ENCODE peak calls at places on chromosomes 16 and 17, in four cellular contexts. S is neural progenitor cell, G is fibroblast of lung, U is IMR-90. A is an unnamed sample.

GRCh38 chr16:22092143-22092933 is at the start of gene VWA3A:
- DNase-seq in S (peak; percentile 74), G (peak; percentile 58), U (peak; percentile 64), A (no peak)

GRCh38 chr16:72824761-72825160 is 223.2 kb downstream of the ZFHX3 start:
- DNase-seq in S (no peak), G (no peak), U (no peak), A (no peak)

GRCh38 chr17:44220211-44221071 is 966 bp upstream of the UBTF start:
- DNase-seq in S (peak; percentile 71), G (peak; percentile 64), U (peak; percentile 44), A (no peak)

GRCh38 chr16:1877804-1878203 is 5.8 kb upstream of the MEIOB start:
- DNase-seq in S (no peak), G (no peak), U (no peak), A (no peak)

GRCh38 chr16:28880955-28881354 is 2.7 kb downstream of the ATP2A1 start:
- DNase-seq in S (no peak), G (no peak), U (no peak), A (no peak)

GRCh38 chr16:13376174-13376573 is 474.8 kb downstream of the SHISA9 start:
- DNase-seq in S (no peak), G (no peak), U (no peak), A (no peak)

GRCh38 chr16:75007443-75007842 is 8.6 kb downstream of the ZNRF1 start:
- DNase-seq in S (no peak), G (no peak), U (no peak), A (no peak)

GRCh38 chr17:4877089-4877488 is 22.2 kb upstream of the C17orf107 start:
- DNase-seq in S (no peak), G (no peak), U (no peak), A (no peak)

GRCh38 chr16:61993076-61993475 is 43.2 kb downstream of the CDH8 start:
- DNase-seq in S (no peak), G (no peak), U (no peak), A (no peak)

GRCh38 chr16:22326771-22327445 is 29.7 kb downstream of the POLR3E start:
- DNase-seq in S (no peak), G (no peak), U (no peak), A (no peak)

GRCh38 chr16:84391151-84391873 is 23.0 kb downstream of the ATP2C2 start:
- DNase-seq in S (no peak), G (peak; percentile 43), U (peak; percentile 46), A (no peak)

GRCh38 chr17:16930571-16931317 is 41.2 kb downstream of the TNFRSF13B start:
- DNase-seq in S (no peak), G (no peak), U (no peak), A (no peak)

GRCh38 chr17:29347831-29348281 is 42.3 kb upstream of the TAOK1 start:
- DNase-seq in S (no peak), G (peak; percentile 51), U (no peak), A (no peak)

GRCh38 chr17:6259899-6260298 is 175.0 kb downstream of the AIPL1 start:
- DNase-seq in S (no peak), G (no peak), U (no peak), A (no peak)

GRCh38 chr17:77635176-77635575 is 323.3 kb upstream of the TNRC6C start:
- DNase-seq in S (peak; percentile 50), G (no peak), U (no peak), A (no peak)

GRCh38 chr16:87678618-87679017 is 76.3 kb downstream of the JPH3 start:
- DNase-seq in S (no peak), G (no peak), U (no peak), A (no peak)
- H4K20me1 ChIP-seq in S (peaks cover 18% of the 10 kb centered on the region), G (no peaks in the 10 kb centered on the region), U (no peaks in the 10 kb centered on the region), A (no peaks in the 10 kb centered on the region)

GRCh38 chr17:43006639-43007551 is at the start of gene IFI35:
- DNase-seq in S (peak; percentile 65), G (peak; percentile 85), U (peak; percentile 82), A (peak; percentile 42)

GRCh38 chr17:43013296-43013695 is 6.7 kb downstream of the IFI35 start:
- DNase-seq in S (no peak), G (no peak), U (no peak), A (no peak)

GRCh38 chr17:43014020-43014615 is 7.5 kb downstream of the IFI35 start:
- DNase-seq in S (no peak), G (no peak), U (no peak), A (no peak)

GRCh38 chr17:43011728-43012472 is 5.3 kb downstream of the IFI35 start:
- DNase-seq in S (no peak), G (no peak), U (no peak), A (no peak)

DNA sequence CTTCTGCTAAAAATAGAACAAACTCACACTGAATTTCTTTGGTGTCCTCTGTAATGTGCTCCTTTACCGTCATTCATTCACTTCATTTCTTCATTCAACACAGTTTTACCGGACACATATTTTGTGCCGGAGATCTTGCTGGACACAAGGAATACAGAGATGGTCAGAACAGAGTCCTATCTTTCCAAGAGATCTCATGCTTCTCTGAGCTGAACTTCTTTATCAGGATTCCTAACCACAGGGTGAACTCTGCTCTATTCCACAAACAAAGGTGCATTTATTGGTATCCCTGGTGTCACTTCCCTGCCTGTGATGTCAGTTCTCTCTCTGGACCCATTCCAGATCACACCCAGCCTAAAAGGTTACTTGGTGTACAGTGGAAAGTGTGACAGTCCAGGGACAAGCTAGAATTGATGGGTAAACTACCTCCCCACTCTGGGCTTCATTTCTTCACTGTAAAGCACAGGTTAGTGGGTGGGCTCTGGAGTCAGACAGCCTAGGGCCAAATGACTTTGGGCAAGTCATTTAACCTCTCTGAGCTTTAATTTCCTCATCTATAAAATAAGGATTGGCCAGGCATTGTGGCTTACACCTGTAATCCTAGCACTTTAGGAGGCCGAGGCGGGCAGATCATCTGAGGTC is 4.2 kb downstream of the IFI35 start:
- DNase-seq in S (no peak), G (no peak), U (no peak), A (peak; percentile 71)
- H4K20me1 ChIP-seq in S (no peaks in the 10 kb centered on the region), G (no peaks in the 10 kb centered on the region), U (peaks cover 2% of the 10 kb centered on the region), A (no peaks in the 10 kb centered on the region)

GRCh38 chr16:682493-683395 is 1.4 kb downstream of the JMJD8 start:
- DNase-seq in S (no peak), G (no peak), U (no peak), A (no peak)

GRCh38 chr16:684961-685696 is 995 bp upstream of the JMJD8 start:
- DNase-seq in S (no peak), G (no peak), U (no peak), A (no peak)

GRCh38 chr16:681746-682427 is 1.7 kb downstream of the STUB1 start:
- DNase-seq in S (no peak), G (peak; percentile 32), U (no peak), A (no peak)

GRCh38 chr16:684067-684794 is at the start of gene JMJD8:
- DNase-seq in S (peak; percentile 97), G (peak; percentile 94), U (peak; percentile 92), A (peak; percentile 89)

DNA sequence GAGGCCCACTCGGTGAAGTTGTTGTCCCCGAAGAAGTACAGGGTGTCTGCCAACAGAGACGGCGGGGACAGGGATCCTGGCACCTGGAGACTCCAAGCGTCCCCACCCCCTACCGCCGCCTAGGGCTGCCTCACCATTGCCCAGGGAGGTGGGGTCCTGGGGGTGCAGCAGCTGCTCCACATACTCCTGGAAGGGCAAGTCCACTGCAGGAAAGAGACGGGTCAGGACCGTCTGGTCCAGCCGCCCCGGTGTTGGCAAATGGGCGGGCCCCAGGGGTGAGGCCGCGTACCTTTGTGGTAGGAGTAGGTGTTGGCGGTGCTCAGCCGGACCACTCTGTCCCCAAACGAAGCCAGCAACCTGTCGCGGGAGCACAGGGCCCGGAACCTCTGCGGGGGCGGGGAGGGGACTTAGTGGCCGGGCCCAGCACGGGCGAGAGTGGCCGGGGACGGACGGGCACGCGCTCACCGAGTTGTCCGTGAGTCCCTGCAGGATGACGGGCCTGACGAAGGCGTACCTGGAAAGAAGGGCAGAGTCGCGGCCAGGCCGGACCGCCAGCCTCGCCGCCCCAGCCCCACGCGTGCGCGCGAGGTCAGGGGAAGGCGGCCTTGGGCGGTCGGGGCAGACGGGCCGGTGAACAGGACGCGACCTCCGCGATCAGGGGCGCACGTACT is 603 bp downstream of the JMJD8 start:
- DNase-seq in S (peak; percentile 33), G (no peak), U (no peak), A (no peak)
- H4K20me1 ChIP-seq in S (peaks cover 34% of the 10 kb centered on the region), G (no peaks in the 10 kb centered on the region), U (peaks cover 34% of the 10 kb centered on the region), A (no peaks in the 10 kb centered on the region)

DNA sequence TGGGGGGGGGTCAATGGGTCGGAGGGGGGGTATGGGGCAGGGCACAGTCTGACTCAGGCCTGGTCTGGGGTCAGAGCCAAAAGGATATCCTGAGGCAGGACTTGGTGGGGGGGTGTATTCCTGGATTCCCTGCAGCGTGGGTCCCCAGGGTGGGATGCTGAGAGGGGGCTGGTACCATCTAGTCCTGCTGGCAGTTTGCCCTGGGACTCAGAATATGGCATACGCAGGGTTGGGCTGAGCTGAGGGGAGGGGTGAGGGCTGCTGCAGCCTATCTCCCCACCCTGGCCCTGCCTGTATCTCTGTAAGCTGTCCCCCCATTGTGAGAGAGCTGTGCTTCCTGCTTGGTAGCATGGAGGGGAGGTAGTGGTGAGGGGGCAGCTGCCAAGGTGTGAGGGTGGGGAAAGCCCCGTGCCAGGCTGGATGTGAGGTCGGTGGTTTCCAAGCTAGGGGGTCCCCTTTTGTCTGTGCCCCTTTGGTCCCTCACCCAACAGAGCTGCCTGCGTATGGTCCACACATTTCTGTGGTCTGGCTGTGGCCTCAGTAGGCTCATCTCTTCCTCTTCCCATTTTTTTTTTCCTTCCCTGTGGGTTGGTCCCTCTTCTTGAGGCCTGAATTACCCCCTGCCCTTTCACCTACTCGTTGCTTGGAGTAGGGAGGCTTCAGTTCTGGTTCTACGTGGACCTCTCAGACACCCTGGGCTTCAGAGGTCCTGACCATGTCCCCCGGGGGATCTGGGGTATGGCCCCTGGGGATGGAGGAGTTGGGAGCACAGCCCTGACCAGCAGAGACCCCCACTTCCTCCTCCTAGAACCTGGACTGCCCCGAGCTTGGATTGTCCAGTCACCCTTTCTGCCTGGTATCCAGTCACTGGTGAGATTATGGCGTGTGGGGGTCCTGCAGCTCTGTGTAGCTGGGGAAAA is 15.0 kb downstream of the RARA start:
- DNase-seq in S (no peak), G (peak; percentile 71), U (peak; percentile 44), A (no peak)
- H4K20me1 ChIP-seq in S (peaks cover 78% of the 10 kb centered on the region), G (no peaks in the 10 kb centered on the region), U (peaks cover 73% of the 10 kb centered on the region), A (no peaks in the 10 kb centered on the region)

GRCh38 chr16:89892055-89892630 is 18.8 kb downstream of the TCF25 start:
- DNase-seq in S (no peak), G (no peak), U (no peak), A (no peak)

GRCh38 chr16:89890886-89891657 is 17.7 kb downstream of the TCF25 start:
- DNase-seq in S (no peak), G (no peak), U (no peak), A (no peak)

GRCh38 chr16:89892635-89893034 is 19.2 kb downstream of the TCF25 start:
- DNase-seq in S (no peak), G (no peak), U (no peak), A (no peak)

GRCh38 chr16:89887243-89887642 is 13.9 kb downstream of the TCF25 start:
- DNase-seq in S (no peak), G (no peak), U (no peak), A (no peak)

GRCh38 chr16:89890200-89890599 is 16.8 kb downstream of the TCF25 start:
- DNase-seq in S (no peak), G (no peak), U (no peak), A (no peak)
- H4K20me1 ChIP-seq in S (no peaks in the 10 kb centered on the region), G (no peaks in the 10 kb centered on the region), U (peaks cover 43% of the 10 kb centered on the region), A (no peaks in the 10 kb centered on the region)

DNA sequence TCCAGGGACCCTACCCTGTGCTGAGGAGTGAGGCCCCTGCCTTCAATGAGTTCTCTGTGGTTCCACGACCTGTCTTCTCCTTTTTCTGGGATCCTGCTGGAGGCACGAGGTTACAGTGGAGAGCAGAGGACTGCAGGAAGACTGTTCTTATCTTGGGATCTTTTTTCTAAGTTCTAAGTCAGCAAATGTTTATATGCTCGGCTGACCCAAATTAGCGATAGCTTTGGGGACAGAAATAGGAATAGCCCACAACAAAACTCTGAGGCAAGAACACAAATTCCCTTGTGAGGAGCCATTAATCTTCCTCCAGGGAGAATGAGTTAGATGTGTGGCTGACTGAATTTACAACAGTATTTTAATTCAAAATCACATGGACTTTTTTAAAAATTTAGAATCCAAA is 46.7 kb downstream of the MYOCD start:
- DNase-seq in S (no peak), G (no peak), U (no peak), A (no peak)
- H4K20me1 ChIP-seq in S (no peaks in the 10 kb centered on the region), G (no peaks in the 10 kb centered on the region), U (no peaks in the 10 kb centered on the region), A (no peaks in the 10 kb centered on the region)

A was measured in HCT116.